ENCODE peak calls at places on chromosomes 1 and 21, in seven cellular contexts. One of them, this sample, is unnamed.
A peak's percentile ranks its signal among the peaks of the same experiment; 100 is the strongest.

GRCh38 chr1:186750250-186750649 is 70.0 kb upstream of the PTGS2 start:
- DNase-seq in mucosa of descending colon: no peak
- DNase-seq in right lobe of liver: no peak
- DNase-seq in Peyer's patch: no peak
- DNase-seq in cardiac muscle cell: no peak
- DNase-seq in GM12878: no peak
- DNase-seq in CD8-positive, alpha-beta memory T cell: no peak
- DNase-seq in this sample: no peak

GRCh38 chr1:111204211-111204883 is 3.9 kb upstream of the DENND2D start:
- DNase-seq in CD8-positive, alpha-beta memory T cell: peak; percentile 76
- DNase-seq in cardiac muscle cell: no peak
- DNase-seq in GM12878: peak; percentile 77
- DNase-seq in mucosa of descending colon: peak; percentile 89
- DNase-seq in right lobe of liver: peak; percentile 88
- DNase-seq in Peyer's patch: peak; percentile 95
- DNase-seq in this sample: no peak

GRCh38 chr1:97332716-97333115 is 588.1 kb downstream of the DPYD start:
- DNase-seq in right lobe of liver: no peak
- DNase-seq in GM12878: no peak
- DNase-seq in Peyer's patch: no peak
- DNase-seq in mucosa of descending colon: no peak
- DNase-seq in CD8-positive, alpha-beta memory T cell: no peak
- DNase-seq in cardiac muscle cell: peak; percentile 53
- DNase-seq in this sample: no peak

GRCh38 chr1:21863981-21864380 is 51.9 kb downstream of the LDLRAD2 start:
- DNase-seq in right lobe of liver: no peak
- DNase-seq in mucosa of descending colon: no peak
- DNase-seq in Peyer's patch: no peak
- DNase-seq in GM12878: no peak
- DNase-seq in cardiac muscle cell: no peak
- DNase-seq in CD8-positive, alpha-beta memory T cell: no peak
- DNase-seq in this sample: no peak

GRCh38 chr1:213622365-213623087 is 365.2 kb upstream of the PROX1 start:
- DNase-seq in Peyer's patch: no peak
- DNase-seq in CD8-positive, alpha-beta memory T cell: no peak
- DNase-seq in GM12878: peak; percentile 4
- DNase-seq in mucosa of descending colon: no peak
- DNase-seq in cardiac muscle cell: no peak
- DNase-seq in right lobe of liver: no peak
- DNase-seq in this sample: peak; percentile 47

GRCh38 chr1:200302893-200303250 is 107.0 kb downstream of the ZNF281 start:
- DNase-seq in cardiac muscle cell: peak; percentile 25
- DNase-seq in Peyer's patch: no peak
- DNase-seq in mucosa of descending colon: no peak
- DNase-seq in GM12878: no peak
- DNase-seq in right lobe of liver: peak; percentile 63
- DNase-seq in CD8-positive, alpha-beta memory T cell: no peak
- DNase-seq in this sample: no peak

GRCh38 chr1:233707153-233707905 is 93.4 kb downstream of the KCNK1 start:
- DNase-seq in Peyer's patch: no peak
- DNase-seq in right lobe of liver: no peak
- DNase-seq in CD8-positive, alpha-beta memory T cell: no peak
- DNase-seq in mucosa of descending colon: no peak
- DNase-seq in cardiac muscle cell: peak; percentile 8
- DNase-seq in GM12878: no peak
- DNase-seq in this sample: peak; percentile 23

GRCh38 chr1:159803946-159804695 is 2.0 kb downstream of the FCRL6 start:
- DNase-seq in Peyer's patch: no peak
- DNase-seq in GM12878: no peak
- DNase-seq in cardiac muscle cell: no peak
- DNase-seq in CD8-positive, alpha-beta memory T cell: no peak
- DNase-seq in right lobe of liver: no peak
- DNase-seq in mucosa of descending colon: no peak
- DNase-seq in this sample: no peak

GRCh38 chr1:23101101-23101827 is 67.4 kb downstream of the LUZP1 start:
- DNase-seq in Peyer's patch: no peak
- DNase-seq in cardiac muscle cell: no peak
- DNase-seq in mucosa of descending colon: no peak
- DNase-seq in GM12878: no peak
- DNase-seq in CD8-positive, alpha-beta memory T cell: no peak
- DNase-seq in right lobe of liver: no peak
- DNase-seq in this sample: no peak

GRCh38 chr1:147627435-147628110 is 42.8 kb downstream of the ACP6 start:
- DNase-seq in cardiac muscle cell: peak; percentile 67
- DNase-seq in CD8-positive, alpha-beta memory T cell: peak; percentile 35
- DNase-seq in mucosa of descending colon: peak; percentile 51
- DNase-seq in GM12878: no peak
- DNase-seq in right lobe of liver: no peak
- DNase-seq in Peyer's patch: no peak
- DNase-seq in this sample: peak; percentile 67

GRCh38 chr1:31238986-31239613 is 587 bp downstream of the NKAIN1 start:
- DNase-seq in cardiac muscle cell: no peak
- DNase-seq in GM12878: no peak
- DNase-seq in CD8-positive, alpha-beta memory T cell: no peak
- DNase-seq in right lobe of liver: no peak
- DNase-seq in mucosa of descending colon: peak; percentile 43
- DNase-seq in Peyer's patch: peak; percentile 50
- DNase-seq in this sample: peak; percentile 60

GRCh38 chr1:151171190-151171589 is 4.6 kb downstream of the TMOD4 start:
- DNase-seq in CD8-positive, alpha-beta memory T cell: no peak
- DNase-seq in Peyer's patch: no peak
- DNase-seq in cardiac muscle cell: no peak
- DNase-seq in right lobe of liver: no peak
- DNase-seq in GM12878: no peak
- DNase-seq in mucosa of descending colon: no peak
- DNase-seq in this sample: no peak

DNA sequence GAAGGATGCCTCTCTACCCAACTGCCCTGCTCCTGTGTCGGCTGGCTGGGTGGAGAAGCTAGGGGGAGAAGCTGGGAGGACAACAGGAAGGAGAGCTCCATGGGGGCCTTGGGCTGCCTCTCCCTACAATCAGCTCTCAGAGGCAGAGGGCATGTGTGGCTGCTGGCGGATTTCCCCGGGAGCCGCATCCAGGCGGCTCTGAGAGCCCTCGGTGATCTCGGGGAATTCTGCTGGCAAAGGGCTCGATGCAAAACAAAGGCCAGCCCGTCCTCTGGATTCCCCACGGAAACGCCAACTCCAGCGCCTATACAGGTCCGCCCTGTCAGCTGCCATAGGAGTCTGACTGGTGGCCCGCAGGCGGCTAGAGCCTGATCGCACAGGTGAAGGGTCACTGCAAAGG is 26.4 kb upstream of the EVA1B start:
- DNase-seq in GM12878: no peak
- DNase-seq in right lobe of liver: no peak
- DNase-seq in Peyer's patch: no peak
- DNase-seq in mucosa of descending colon: no peak
- DNase-seq in CD8-positive, alpha-beta memory T cell: no peak
- DNase-seq in cardiac muscle cell: peak; percentile 31
- DNase-seq in this sample: no peak
- H3K36me3 ChIP-seq in GM12878: peaks cover 22% of the 10 kb centered on the region
- H3K36me3 ChIP-seq in right lobe of liver: peaks cover 13% of the 10 kb centered on the region
- H3K36me3 ChIP-seq in Peyer's patch: peaks cover 65% of the 10 kb centered on the region
- H3K36me3 ChIP-seq in mucosa of descending colon: no peaks in the 10 kb centered on the region
- H3K36me3 ChIP-seq in CD8-positive, alpha-beta memory T cell: peaks cover 32% of the 10 kb centered on the region
- H3K36me3 ChIP-seq in cardiac muscle cell: peaks cover 17% of the 10 kb centered on the region
- H3K36me3 ChIP-seq in this sample: peaks cover 2% of the 10 kb centered on the region

GRCh38 chr1:244657421-244657820 is 4.5 kb downstream of the DESI2 start:
- DNase-seq in CD8-positive, alpha-beta memory T cell: no peak
- DNase-seq in cardiac muscle cell: no peak
- DNase-seq in right lobe of liver: no peak
- DNase-seq in mucosa of descending colon: no peak
- DNase-seq in GM12878: no peak
- DNase-seq in Peyer's patch: no peak
- DNase-seq in this sample: no peak
- H3K4me1 ChIP-seq in CD8-positive, alpha-beta memory T cell: peaks cover 25% of the 10 kb centered on the region
- H3K4me1 ChIP-seq in cardiac muscle cell: peaks cover 16% of the 10 kb centered on the region
- H3K4me1 ChIP-seq in right lobe of liver: peaks cover 20% of the 10 kb centered on the region
- H3K4me1 ChIP-seq in mucosa of descending colon: peaks cover 32% of the 10 kb centered on the region
- H3K4me1 ChIP-seq in GM12878: no peaks in the 10 kb centered on the region
- H3K4me1 ChIP-seq in Peyer's patch: peaks cover 7% of the 10 kb centered on the region
- H3K4me1 ChIP-seq in this sample: no peaks in the 10 kb centered on the region

DNA sequence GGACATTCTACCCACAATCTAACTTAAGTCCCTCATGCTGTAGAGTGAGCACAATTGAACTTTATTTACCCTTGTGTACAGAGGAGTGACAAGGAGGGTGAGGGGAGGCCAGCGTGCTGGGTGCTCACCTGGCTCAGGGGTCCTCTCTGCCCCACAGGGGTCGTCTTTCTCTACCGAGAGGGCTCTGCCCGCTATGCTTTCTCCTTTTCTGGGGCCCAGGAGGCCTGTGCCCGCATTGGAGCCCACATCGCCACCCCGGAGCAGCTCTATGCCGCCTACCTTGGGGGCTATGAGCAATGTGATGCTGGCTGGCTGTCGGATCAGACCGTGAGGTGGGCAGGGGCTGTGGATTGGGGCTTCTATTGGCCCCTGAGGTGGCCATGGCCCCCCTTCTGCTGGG is 5.4 kb downstream of the BCAN start:
- DNase-seq in right lobe of liver: no peak
- DNase-seq in cardiac muscle cell: no peak
- DNase-seq in Peyer's patch: no peak
- DNase-seq in GM12878: no peak
- DNase-seq in CD8-positive, alpha-beta memory T cell: no peak
- DNase-seq in mucosa of descending colon: no peak
- DNase-seq in this sample: no peak
- H3K36me3 ChIP-seq in right lobe of liver: no peaks in the 10 kb centered on the region
- H3K36me3 ChIP-seq in cardiac muscle cell: no peaks in the 10 kb centered on the region
- H3K36me3 ChIP-seq in Peyer's patch: no peaks in the 10 kb centered on the region
- H3K36me3 ChIP-seq in GM12878: no peaks in the 10 kb centered on the region
- H3K36me3 ChIP-seq in CD8-positive, alpha-beta memory T cell: no peaks in the 10 kb centered on the region
- H3K36me3 ChIP-seq in mucosa of descending colon: no peaks in the 10 kb centered on the region
- H3K36me3 ChIP-seq in this sample: no peaks in the 10 kb centered on the region

GRCh38 chr1:208148380-208148779 is 95.8 kb downstream of the PLXNA2 start:
- DNase-seq in mucosa of descending colon: no peak
- DNase-seq in cardiac muscle cell: no peak
- DNase-seq in GM12878: no peak
- DNase-seq in right lobe of liver: no peak
- DNase-seq in CD8-positive, alpha-beta memory T cell: no peak
- DNase-seq in Peyer's patch: no peak
- DNase-seq in this sample: no peak
- H3K4me1 ChIP-seq in mucosa of descending colon: peaks cover 40% of the 10 kb centered on the region
- H3K4me1 ChIP-seq in cardiac muscle cell: peaks cover 11% of the 10 kb centered on the region
- H3K4me1 ChIP-seq in GM12878: no peaks in the 10 kb centered on the region
- H3K4me1 ChIP-seq in right lobe of liver: no peaks in the 10 kb centered on the region
- H3K4me1 ChIP-seq in CD8-positive, alpha-beta memory T cell: no peaks in the 10 kb centered on the region
- H3K4me1 ChIP-seq in Peyer's patch: peaks cover 7% of the 10 kb centered on the region
- H3K4me1 ChIP-seq in this sample: peaks cover 3% of the 10 kb centered on the region

GRCh38 chr1:230142608-230143209 is 75.7 kb downstream of the GALNT2 start:
- DNase-seq in CD8-positive, alpha-beta memory T cell: no peak
- DNase-seq in right lobe of liver: no peak
- DNase-seq in Peyer's patch: no peak
- DNase-seq in mucosa of descending colon: no peak
- DNase-seq in GM12878: no peak
- DNase-seq in cardiac muscle cell: no peak
- DNase-seq in this sample: no peak

GRCh38 chr1:230141797-230142607 is 75.0 kb downstream of the GALNT2 start:
- DNase-seq in mucosa of descending colon: no peak
- DNase-seq in CD8-positive, alpha-beta memory T cell: no peak
- DNase-seq in right lobe of liver: no peak
- DNase-seq in GM12878: no peak
- DNase-seq in Peyer's patch: no peak
- DNase-seq in cardiac muscle cell: no peak
- DNase-seq in this sample: no peak

GRCh38 chr1:230144010-230144614 is 77.1 kb downstream of the GALNT2 start:
- DNase-seq in Peyer's patch: no peak
- DNase-seq in GM12878: no peak
- DNase-seq in cardiac muscle cell: no peak
- DNase-seq in right lobe of liver: no peak
- DNase-seq in CD8-positive, alpha-beta memory T cell: no peak
- DNase-seq in mucosa of descending colon: no peak
- DNase-seq in this sample: no peak

GRCh38 chr1:230144765-230145504 is 77.9 kb downstream of the GALNT2 start:
- DNase-seq in Peyer's patch: no peak
- DNase-seq in CD8-positive, alpha-beta memory T cell: no peak
- DNase-seq in cardiac muscle cell: no peak
- DNase-seq in GM12878: no peak
- DNase-seq in mucosa of descending colon: no peak
- DNase-seq in right lobe of liver: no peak
- DNase-seq in this sample: no peak

GRCh38 chr1:230143534-230143933 is 76.5 kb downstream of the GALNT2 start:
- DNase-seq in cardiac muscle cell: no peak
- DNase-seq in GM12878: no peak
- DNase-seq in Peyer's patch: no peak
- DNase-seq in right lobe of liver: no peak
- DNase-seq in mucosa of descending colon: no peak
- DNase-seq in CD8-positive, alpha-beta memory T cell: no peak
- DNase-seq in this sample: no peak
- H3K36me3 ChIP-seq in cardiac muscle cell: no peaks in the 10 kb centered on the region
- H3K36me3 ChIP-seq in GM12878: no peaks in the 10 kb centered on the region
- H3K36me3 ChIP-seq in Peyer's patch: no peaks in the 10 kb centered on the region
- H3K36me3 ChIP-seq in right lobe of liver: no peaks in the 10 kb centered on the region
- H3K36me3 ChIP-seq in mucosa of descending colon: no peaks in the 10 kb centered on the region
- H3K36me3 ChIP-seq in CD8-positive, alpha-beta memory T cell: no peaks in the 10 kb centered on the region
- H3K36me3 ChIP-seq in this sample: no peaks in the 10 kb centered on the region

GRCh38 chr1:1348420-1349255 is 580 bp downstream of the DVL1 start:
- DNase-seq in right lobe of liver: no peak
- DNase-seq in CD8-positive, alpha-beta memory T cell: no peak
- DNase-seq in mucosa of descending colon: peak; percentile 57
- DNase-seq in Peyer's patch: no peak
- DNase-seq in cardiac muscle cell: peak; percentile 54
- DNase-seq in GM12878: no peak
- DNase-seq in this sample: peak; percentile 41

GRCh38 chr1:1347026-1347595 is 2.1 kb downstream of the DVL1 start:
- DNase-seq in GM12878: no peak
- DNase-seq in mucosa of descending colon: no peak
- DNase-seq in cardiac muscle cell: no peak
- DNase-seq in right lobe of liver: no peak
- DNase-seq in CD8-positive, alpha-beta memory T cell: no peak
- DNase-seq in Peyer's patch: no peak
- DNase-seq in this sample: no peak

GRCh38 chr1:1351511-1352427 is 2.6 kb upstream of the DVL1 start:
- DNase-seq in Peyer's patch: no peak
- DNase-seq in GM12878: no peak
- DNase-seq in right lobe of liver: no peak
- DNase-seq in CD8-positive, alpha-beta memory T cell: no peak
- DNase-seq in mucosa of descending colon: no peak
- DNase-seq in cardiac muscle cell: peak; percentile 32
- DNase-seq in this sample: no peak

GRCh38 chr1:1347663-1348419 is 1.4 kb downstream of the DVL1 start:
- DNase-seq in cardiac muscle cell: no peak
- DNase-seq in GM12878: no peak
- DNase-seq in right lobe of liver: peak; percentile 84
- DNase-seq in Peyer's patch: peak; percentile 81
- DNase-seq in mucosa of descending colon: peak; percentile 81
- DNase-seq in CD8-positive, alpha-beta memory T cell: no peak
- DNase-seq in this sample: peak; percentile 58

GRCh38 chr1:1349256-1350012 is at the start of gene DVL1:
- DNase-seq in mucosa of descending colon: peak; percentile 72
- DNase-seq in GM12878: no peak
- DNase-seq in cardiac muscle cell: peak; percentile 71
- DNase-seq in Peyer's patch: peak; percentile 82
- DNase-seq in CD8-positive, alpha-beta memory T cell: peak; percentile 68
- DNase-seq in right lobe of liver: no peak
- DNase-seq in this sample: peak; percentile 81
- H3K4me1 ChIP-seq in mucosa of descending colon: peaks cover 34% of the 10 kb centered on the region
- H3K4me1 ChIP-seq in GM12878: peaks cover 6% of the 10 kb centered on the region
- H3K4me1 ChIP-seq in cardiac muscle cell: peaks cover 5% of the 10 kb centered on the region
- H3K4me1 ChIP-seq in Peyer's patch: peaks cover 4% of the 10 kb centered on the region
- H3K4me1 ChIP-seq in CD8-positive, alpha-beta memory T cell: peaks cover 28% of the 10 kb centered on the region
- H3K4me1 ChIP-seq in right lobe of liver: peaks cover 33% of the 10 kb centered on the region
- H3K4me1 ChIP-seq in this sample: peaks cover 24% of the 10 kb centered on the region

GRCh38 chr21:43676391-43676790 is 17.0 kb downstream of the RRP1B start:
- DNase-seq in CD8-positive, alpha-beta memory T cell: no peak
- DNase-seq in mucosa of descending colon: no peak
- DNase-seq in cardiac muscle cell: no peak
- DNase-seq in Peyer's patch: no peak
- DNase-seq in GM12878: no peak
- DNase-seq in right lobe of liver: no peak
- DNase-seq in this sample: no peak
- H3K36me3 ChIP-seq in CD8-positive, alpha-beta memory T cell: peaks cover 27% of the 10 kb centered on the region
- H3K36me3 ChIP-seq in mucosa of descending colon: no peaks in the 10 kb centered on the region
- H3K36me3 ChIP-seq in cardiac muscle cell: peaks cover 25% of the 10 kb centered on the region
- H3K36me3 ChIP-seq in Peyer's patch: peaks cover 63% of the 10 kb centered on the region
- H3K36me3 ChIP-seq in GM12878: peaks cover 36% of the 10 kb centered on the region
- H3K36me3 ChIP-seq in right lobe of liver: peaks cover 3% of the 10 kb centered on the region
- H3K36me3 ChIP-seq in this sample: peaks cover 89% of the 10 kb centered on the region

This sample was measured in SJCRH30.